ENCODE peak calls at places on chromosome X, in five cellular contexts. I is OCI-LY7, S is foreskin fibroblast, R is tibial artery, D is lung. K is an unnamed sample.

GRCh38 chrX:103722505-103722904 is 11.8 kb downstream of the TMEM31 start:
- DNase-seq in I (no peak), S (peak), R (no peak), D (no peak), K (no peak)

GRCh38 chrX:155962906-155963305 is 34.6 kb upstream of the IL9R start:
- DNase-seq in I (no peak), S (no peak), R (no peak), D (no peak), K (no peak)

GRCh38 chrX:134544614-134545255 is 84.8 kb downstream of the HPRT1 start:
- DNase-seq in I (no peak), S (no peak), R (no peak), D (no peak), K (no peak)

GRCh38 chrX:24158881-24159280 is 9.4 kb downstream of the ZFX start:
- DNase-seq in I (no peak), S (no peak), R (no peak), D (no peak), K (no peak)

GRCh38 chrX:57417827-57418226 is 131.3 kb downstream of the FAAH2 start:
- DNase-seq in I (no peak), S (no peak), R (no peak), D (no peak), K (no peak)

GRCh38 chrX:39877919-39878318 is 219.8 kb downstream of the BCOR start:
- DNase-seq in I (no peak), S (no peak), R (no peak), D (no peak), K (no peak)

GRCh38 chrX:9555354-9555753 is 90.5 kb downstream of the TBL1X start:
- DNase-seq in I (no peak), S (no peak), R (no peak), D (no peak), K (no peak)

GRCh38 chrX:7159132-7159861 is 11.3 kb upstream of the PUDP start:
- DNase-seq in I (no peak), S (peak), R (no peak), D (peak), K (no peak)

GRCh38 chrX:39953879-39954278 is 143.9 kb downstream of the BCOR start:
- DNase-seq in I (no peak), S (peak), R (peak), D (peak), K (peak)

GRCh38 chrX:136195247-136195646 is 47.9 kb downstream of the FHL1 start:
- DNase-seq in I (no peak), S (no peak), R (no peak), D (no peak), K (no peak)

GRCh38 chrX:48489892-48490291 is 13.9 kb downstream of the FTSJ1 start:
- DNase-seq in I (no peak), S (no peak), R (no peak), D (no peak), K (no peak)

GRCh38 chrX:72479324-72480274 is 93.0 kb downstream of the HDAC8 start:
- DNase-seq in I (no peak), S (no peak), R (no peak), D (no peak), K (no peak)

GRCh38 chrX:110146521-110146920 is 143.6 kb downstream of the TMEM164 start:
- DNase-seq in I (peak), S (peak), R (peak), D (peak), K (no peak)

GRCh38 chrX:108312938-108313337 is 125.3 kb downstream of the COL4A6 start:
- DNase-seq in I (no peak), S (peak), R (no peak), D (no peak), K (no peak)

GRCh38 chrX:2226906-2227656 is 273.7 kb downstream of the DHRSX start:
- DNase-seq in I (no peak), S (no peak), R (no peak), D (no peak), K (no peak)

GRCh38 chrX:110852180-110852579 is 56.6 kb upstream of the CHRDL1 start:
- DNase-seq in I (peak), S (peak), R (no peak), D (no peak), K (no peak)

GRCh38 chrX:16479206-16479869 is 170.6 kb upstream of the S100G start:
- DNase-seq in I (no peak), S (peak), R (no peak), D (no peak), K (no peak)

GRCh38 chrX:115400960-115401359 is 111.4 kb downstream of the LUZP4 start:
- DNase-seq in I (no peak), S (no peak), R (no peak), D (no peak), K (no peak)

GRCh38 chrX:129678176-129678880 is 23.6 kb upstream of the APLN start:
- DNase-seq in I (no peak), S (peak), R (no peak), D (peak), K (no peak)

GRCh38 chrX:69968956-69969355 is 80.8 kb downstream of the AWAT2 start:
- DNase-seq in I (no peak), S (no peak), R (peak), D (no peak), K (no peak)

GRCh38 chrX:39961441-39961840 is 136.3 kb downstream of the BCOR start:
- DNase-seq in I (no peak), S (no peak), R (no peak), D (no peak), K (no peak)

GRCh38 chrX:109624022-109624421 is 950 bp downstream of the KCNE5 start:
- DNase-seq in I (no peak), S (no peak), R (no peak), D (no peak), K (no peak)

GRCh38 chrX:73561791-73562190 is 1.2 kb upstream of the CHIC1 start:
- DNase-seq in I (no peak), S (peak), R (no peak), D (no peak), K (no peak)

GRCh38 chrX:56782791-56783449 is 53.9 kb downstream of the NBDY start:
- DNase-seq in I (no peak), S (no peak), R (no peak), D (peak), K (no peak)

GRCh38 chrX:129650821-129651510 is 3.8 kb downstream of the APLN start:
- DNase-seq in I (no peak), S (no peak), R (no peak), D (no peak), K (no peak)

GRCh38 chrX:12895856-12896255 is 10.6 kb upstream of the TLR8 start:
- DNase-seq in I (no peak), S (no peak), R (no peak), D (no peak), K (no peak)

GRCh38 chrX:48540015-48540350 is 469 bp downstream of the TBC1D25 start:
- DNase-seq in I (no peak), S (peak), R (no peak), D (no peak), K (no peak)

GRCh38 chrX:38868941-38869378 is 67.7 kb downstream of the MID1IP1 start:
- DNase-seq in I (no peak), S (peak), R (peak), D (no peak), K (no peak)

GRCh38 chrX:113514906-113515305 is 674.3 kb upstream of the AMOT start:
- DNase-seq in I (no peak), S (no peak), R (no peak), D (no peak), K (no peak)

GRCh38 chrX:18951032-18951431 is 32.9 kb downstream of the PHKA2 start:
- DNase-seq in I (no peak), S (no peak), R (no peak), D (no peak), K (no peak)
- TF ChIP-seq CTCF in I (no peak), S (no peak), R (no peak), D (no peak), K (no peak)

GRCh38 chrX:83004012-83004411 is 504.1 kb upstream of the POU3F4 start:
- DNase-seq in I (no peak), S (no peak), R (no peak), D (no peak), K (no peak)

DNA sequence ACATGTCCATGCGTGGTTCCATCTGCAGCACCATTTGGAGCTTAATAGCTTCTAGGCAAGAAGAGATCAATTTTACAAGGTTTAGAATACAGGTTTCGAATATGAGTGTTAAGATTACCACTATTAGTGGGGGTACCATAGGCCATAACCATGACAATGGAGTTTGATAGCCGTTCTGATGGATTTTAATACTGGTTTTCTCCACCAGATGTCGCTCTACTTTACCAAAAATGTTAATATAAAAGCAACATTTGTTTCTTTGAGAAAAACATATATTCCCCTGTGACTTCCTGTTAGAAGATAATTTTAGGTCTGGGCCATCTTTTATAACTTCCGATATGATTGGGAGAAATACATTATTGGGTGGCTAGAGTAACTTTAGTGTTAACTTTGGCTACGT is 499.7 kb upstream of the POU3F4 start:
- DNase-seq in I (peak), S (no peak), R (no peak), D (no peak), K (no peak)
- TF ChIP-seq CTCF in I (peak), S (no peak), R (no peak), D (no peak), K (peak)

GRCh38 chrX:78092296-78092695 is 11.8 kb upstream of the PGK1 start:
- DNase-seq in I (peak), S (peak), R (no peak), D (no peak), K (peak)
- TF ChIP-seq CTCF in I (peak), S (peak), R (no peak), D (no peak), K (peak)

GRCh38 chrX:80747832-80748231 is 61.8 kb downstream of the BRWD3 start:
- DNase-seq in I (no peak), S (peak), R (no peak), D (no peak), K (no peak)
- TF ChIP-seq CTCF in I (no peak), S (no peak), R (no peak), D (no peak), K (no peak)

GRCh38 chrX:3598696-3599095 is 114.8 kb downstream of the PRKX start:
- DNase-seq in I (no peak), S (no peak), R (no peak), D (no peak), K (no peak)

GRCh38 chrX:3599787-3600465 is 113.5 kb downstream of the PRKX start:
- DNase-seq in I (no peak), S (peak), R (no peak), D (no peak), K (peak)

GRCh38 chrX:3598046-3598605 is 115.3 kb downstream of the PRKX start:
- DNase-seq in I (no peak), S (no peak), R (no peak), D (no peak), K (no peak)

DNA sequence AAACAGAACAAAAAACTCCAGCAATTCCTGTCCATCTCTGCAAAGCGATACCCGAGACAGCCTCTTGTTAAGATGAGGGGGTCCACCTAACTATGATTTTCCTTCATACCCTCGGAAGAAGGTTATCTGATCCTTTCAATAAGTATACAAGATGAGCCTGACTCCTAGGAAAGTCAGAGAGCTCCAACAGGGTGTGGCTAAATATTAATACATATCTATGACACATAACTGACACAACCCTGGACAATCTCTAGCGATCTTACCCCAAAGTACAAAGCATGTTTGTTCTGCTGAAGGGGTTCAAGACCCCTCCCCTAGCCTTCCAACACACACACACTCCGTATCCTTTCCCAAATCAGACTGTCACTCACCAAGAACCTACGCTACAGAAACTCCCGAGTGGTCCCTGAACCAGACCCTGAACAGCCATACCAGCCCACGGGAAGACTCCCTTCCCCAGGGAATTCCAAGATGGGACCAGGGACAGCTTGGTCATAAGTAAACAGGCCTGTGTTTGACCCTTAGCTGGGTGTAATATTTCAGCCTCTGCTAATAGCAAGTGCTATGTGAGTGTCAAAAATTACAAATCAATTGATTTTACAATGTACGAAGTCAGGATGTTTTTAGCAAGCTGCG is 110.3 kb downstream of the PRKX start:
- DNase-seq in I (no peak), S (no peak), R (no peak), D (no peak), K (no peak)
- TF ChIP-seq CTCF in I (no peak), S (no peak), R (no peak), D (no peak), K (no peak)

DNA sequence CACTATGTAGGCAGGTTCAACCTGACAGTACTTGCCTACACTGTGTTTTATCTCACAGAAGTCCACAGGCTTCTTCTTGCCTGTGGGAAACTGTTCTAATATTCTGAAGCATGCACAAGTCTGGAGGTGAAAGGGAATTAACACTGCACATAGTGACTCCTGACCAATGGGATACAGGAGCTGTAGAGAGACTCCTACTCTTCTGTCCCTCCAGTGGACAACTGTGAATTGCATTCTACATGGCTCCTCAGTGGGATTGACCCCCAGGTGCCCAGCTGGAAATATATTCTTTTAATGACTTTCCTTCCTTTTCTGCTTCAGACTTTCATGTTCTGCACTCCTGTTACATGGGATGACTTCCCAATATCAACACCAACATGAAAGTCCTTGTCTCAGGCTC is 8.2 kb upstream of the YIPF6 start:
- DNase-seq in I (no peak), S (peak), R (no peak), D (no peak), K (no peak)
- TF ChIP-seq CTCF in I (peak), S (peak), R (no peak), D (no peak), K (peak)

DNA sequence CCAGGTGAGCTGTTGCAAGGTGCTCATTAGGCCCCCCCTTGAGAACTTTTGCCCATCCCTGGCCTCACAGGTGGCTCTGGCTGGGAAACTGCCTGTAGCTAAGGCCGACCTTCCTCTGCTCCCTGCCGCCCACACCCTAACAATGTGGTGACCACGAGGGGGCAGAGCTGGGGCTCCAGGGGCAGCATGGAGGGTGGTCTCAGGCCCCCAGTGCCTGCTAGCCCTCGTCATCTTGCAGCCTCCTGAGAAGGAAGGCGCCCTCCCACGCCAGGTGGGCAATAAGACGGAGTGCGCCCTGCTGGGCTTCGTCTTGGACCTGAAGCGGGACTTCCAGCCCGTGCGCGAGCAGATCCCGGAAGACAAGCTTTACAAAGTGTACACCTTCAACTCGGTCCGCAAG is 32.4 kb downstream of the ATP2B3 start:
- DNase-seq in I (no peak), S (no peak), R (no peak), D (no peak), K (no peak)
- TF ChIP-seq CTCF in I (peak), S (no peak), R (no peak), D (no peak), K (no peak)

K was measured in astrocyte of the cerebellum.